ENCODE peak calls at places on chromosomes 1 and 21, in six cellular contexts. P is mucosa of gallbladder; H is tibial nerve; U is stimulated activated CD4-positive, alpha-beta T cell treated with anti-CD3 and anti-CD28 coated beads, TNF-alpha, amount 100 ng/mL, for 24 hours; E is head of caudate nucleus; K is H7. O is an unnamed sample.

GRCh38 chr1:18948913-18949688 is 7.4 kb downstream of the IFFO2 start:
- DNase-seq in P (peak; percentile 66), H (no peak), U (no peak), E (no peak), K (peak; percentile 59), O (no peak)

GRCh38 chr1:201103666-201104065 is 8.6 kb downstream of the CACNA1S start:
- DNase-seq in P (no peak), H (no peak), U (no peak), E (no peak), K (no peak), O (no peak)

GRCh38 chr1:116175621-116176020 is 64.4 kb downstream of the MAB21L3 start:
- DNase-seq in P (no peak), H (no peak), U (no peak), E (no peak), K (no peak), O (no peak)

GRCh38 chr1:25926731-25927496 is 20.7 kb upstream of the STMN1 start:
- DNase-seq in P (no peak), H (no peak), U (no peak), E (peak; percentile 67), K (no peak), O (no peak)

GRCh38 chr1:212512731-212513559 is 80.2 kb downstream of the NENF start:
- DNase-seq in P (no peak), H (no peak), U (no peak), E (no peak), K (no peak), O (peak; percentile 79)

GRCh38 chr1:12475947-12476346 is 142.1 kb downstream of the DHRS3 start:
- DNase-seq in P (no peak), H (no peak), U (no peak), E (no peak), K (no peak), O (no peak)

GRCh38 chr1:201888282-201889033 is at the start of gene SHISA4:
- DNase-seq in P (peak; percentile 58), H (peak; percentile 62), U (no peak), E (peak; percentile 98), K (peak; percentile 91), O (peak; percentile 78)

GRCh38 chr1:6625579-6626149 is 996 bp downstream of the THAP3 start:
- DNase-seq in P (no peak), H (no peak), U (no peak), E (no peak), K (no peak), O (no peak)

GRCh38 chr1:243482237-243483022 is 226.6 kb downstream of the SDCCAG8 start:
- DNase-seq in P (no peak), H (no peak), U (no peak), E (no peak), K (peak; percentile 68), O (no peak)

GRCh38 chr21:45104560-45104959 is 30.2 kb downstream of the ADARB1 start:
- DNase-seq in P (no peak), H (no peak), U (no peak), E (no peak), K (no peak), O (no peak)

GRCh38 chr1:192476802-192477298 is 98.7 kb upstream of the RGS1 start:
- DNase-seq in P (peak; percentile 14), H (peak; percentile 28), U (no peak), E (no peak), K (no peak), O (peak; percentile 27)

GRCh38 chr1:2018217-2019161 is 656 bp upstream of the GABRD start:
- DNase-seq in P (no peak), H (no peak), U (no peak), E (no peak), K (peak; percentile 85), O (no peak)

GRCh38 chr1:65668368-65668767 is 124.3 kb upstream of the PDE4B start:
- DNase-seq in P (no peak), H (no peak), U (no peak), E (no peak), K (no peak), O (peak; percentile 46)

GRCh38 chr1:225428879-225429455 is 1.1 kb upstream of the LBR start:
- DNase-seq in P (no peak), H (no peak), U (no peak), E (no peak), K (no peak), O (no peak)

GRCh38 chr1:117815926-117816325 is 113.5 kb downstream of the GDAP2 start:
- DNase-seq in P (no peak), H (no peak), U (no peak), E (no peak), K (no peak), O (peak; percentile 36)

GRCh38 chr1:150362721-150363425 is 1.1 kb upstream of the RPRD2 start:
- DNase-seq in P (peak; percentile 10), H (no peak), U (no peak), E (no peak), K (no peak), O (no peak)

O was measured in HT1080.